ENCODE peak calls at places on chromosomes 2 and 18, in five cellular contexts. Y is B cell, S is mucosa of descending colon, L is pancreas, V is RWPE1. U is an unnamed sample.

GRCh38 chr2:196915512-196916189 is 10.9 kb downstream of the PGAP1 start:
- DNase-seq in L (no peak), Y (no peak), S (peak), V (no peak), U (no peak)

GRCh38 chr2:233115761-233116160 is 55.6 kb downstream of the INPP5D start:
- DNase-seq in S (no peak), Y (no peak), L (no peak), V (no peak), U (no peak)

GRCh38 chr2:76672798-76673197 is 849.4 kb downstream of the LRRTM4 start:
- DNase-seq in V (no peak), Y (no peak), L (no peak), S (peak), U (no peak)

GRCh38 chr2:85717308-85718005 is 23.3 kb downstream of the GNLY start:
- DNase-seq in V (no peak), L (no peak), Y (no peak), S (no peak), U (no peak)

GRCh38 chr2:201777043-201777442 is 3.7 kb downstream of the ALS2 start:
- DNase-seq in Y (no peak), L (no peak), S (no peak), V (no peak), U (no peak)

GRCh38 chr2:111534816-111535803 is 348.9 kb downstream of the ANAPC1 start:
- DNase-seq in S (peak), V (no peak), L (no peak), Y (peak), U (no peak)

GRCh38 chr18:60649816-60650215 is 277.2 kb upstream of the MC4R start:
- DNase-seq in Y (no peak), V (no peak), S (no peak), L (no peak), U (no peak)

GRCh38 chr2:11829947-11830707 is 83.7 kb downstream of the LPIN1 start:
- DNase-seq in L (peak), V (peak), Y (peak), S (peak), U (peak)

GRCh38 chr2:95300391-95300938 is 3.3 kb downstream of the KCNIP3 start:
- DNase-seq in S (peak), L (no peak), Y (no peak), V (no peak), U (no peak)

GRCh38 chr2:72132981-72133720 is 14.5 kb downstream of the CYP26B1 start:
- DNase-seq in L (no peak), Y (no peak), V (no peak), S (no peak), U (no peak)

GRCh38 chr2:152962446-152962845 is 244.0 kb downstream of the ARL6IP6 start:
- DNase-seq in Y (no peak), V (no peak), L (no peak), S (no peak), U (no peak)

GRCh38 chr2:219249203-219249980 is 3.7 kb upstream of the TUBA4B start:
- DNase-seq in S (peak), V (peak), Y (peak), L (peak), U (peak)

GRCh38 chr2:74893332-74893731 is 59.4 kb downstream of the HK2 start:
- DNase-seq in V (peak), S (no peak), Y (no peak), L (no peak), U (no peak)

GRCh38 chr2:190408538-190409271 is 550 bp downstream of the MFSD6 start:
- DNase-seq in V (peak), S (peak), Y (peak), L (peak), U (peak)

GRCh38 chr2:30367232-30368070 is 79.6 kb upstream of the LCLAT1 start:
- DNase-seq in Y (no peak), V (no peak), L (no peak), S (no peak), U (no peak)

GRCh38 chr2:160976797-160977196 is 183.4 kb upstream of the TANK start:
- DNase-seq in L (no peak), V (no peak), Y (no peak), S (no peak), U (no peak)

GRCh38 chr18:49399003-49399402 is 61.4 kb downstream of the DYM start:
- DNase-seq in L (no peak), S (no peak), V (no peak), Y (no peak), U (peak)

DNA sequence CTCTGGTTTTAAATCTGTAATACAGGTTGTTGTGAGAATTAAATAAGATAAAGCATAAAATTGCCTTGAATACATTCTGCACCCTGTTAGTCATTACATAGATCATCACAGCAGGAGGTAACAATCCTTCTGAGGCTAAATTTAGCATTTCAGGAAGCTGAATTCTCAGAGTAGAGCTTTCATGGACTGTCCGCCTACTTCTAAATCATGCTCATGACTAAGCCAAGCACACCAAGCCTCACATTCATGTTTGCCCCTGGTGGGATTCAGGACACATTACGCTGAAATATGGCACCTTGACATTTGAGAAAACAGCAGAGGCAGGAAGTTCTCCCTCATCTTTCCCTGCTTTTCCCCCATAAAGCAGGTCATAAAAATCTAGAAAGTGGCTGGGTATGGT is 16.6 kb upstream of the PIK3C3 start:
- DNase-seq in V (no peak), L (no peak), Y (no peak), S (no peak), U (no peak)
- TF ChIP-seq CTCF in V (no peak), L (no peak), Y (no peak), S (no peak), U (no peak)

GRCh38 chr2:50143822-50144575 is 887.9 kb downstream of the NRXN1 start:
- DNase-seq in Y (no peak), S (no peak), L (no peak), V (peak), U (peak)
- TF ChIP-seq CTCF in Y (no peak), S (no peak), L (peak), V (peak), U (peak)

DNA sequence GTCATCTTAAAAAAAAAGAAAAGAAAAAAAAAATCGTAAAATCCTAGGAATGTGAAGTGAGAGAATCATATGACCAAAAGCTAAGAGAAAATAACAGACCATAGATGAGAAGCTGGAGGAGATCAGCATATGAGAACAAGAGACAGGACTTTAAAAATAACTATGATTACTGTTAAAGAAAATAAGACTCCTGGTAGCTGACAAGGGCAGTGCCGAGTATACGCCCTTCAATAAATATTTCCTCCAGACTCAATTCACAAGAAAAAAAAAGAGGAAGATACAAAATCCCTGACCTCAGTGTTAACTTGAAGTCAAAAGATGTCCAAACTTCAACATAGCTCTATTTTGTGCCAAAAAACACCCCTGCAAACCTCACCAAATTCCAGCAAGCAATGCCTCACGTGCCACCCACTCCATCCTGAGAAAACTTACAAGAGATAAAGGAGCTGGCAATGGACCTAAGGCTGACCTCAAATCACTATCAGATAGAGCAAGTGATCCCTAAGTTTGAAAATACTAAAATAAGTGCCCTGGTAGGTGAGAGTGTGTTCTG is 817.2 kb downstream of the SOCS6 start:
- DNase-seq in L (no peak), S (no peak), V (no peak), Y (no peak), U (no peak)
- TF ChIP-seq CTCF in L (no peak), S (no peak), V (no peak), Y (no peak), U (no peak)

DNA sequence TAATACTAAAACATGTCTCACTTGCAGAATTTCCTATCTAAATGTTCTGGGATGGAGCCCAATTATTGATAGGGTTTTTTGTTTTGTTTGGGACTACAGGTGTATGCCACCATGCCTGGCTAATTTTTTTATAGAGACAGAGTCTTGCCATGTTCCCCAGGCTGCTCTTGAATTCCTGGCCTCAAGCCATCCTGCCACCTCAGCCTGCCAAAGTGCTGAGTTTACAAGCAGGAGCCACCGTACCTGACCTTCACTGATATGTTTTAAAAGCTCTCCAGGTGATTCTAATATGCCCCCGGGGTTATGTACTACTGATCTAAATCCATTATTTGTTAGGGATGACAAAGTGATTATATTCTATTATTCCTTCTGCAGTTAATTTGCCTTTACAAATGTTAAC is 2.2 kb downstream of the ELAC1 start:
- DNase-seq in Y (no peak), V (no peak), S (peak), L (peak), U (no peak)
- TF ChIP-seq CTCF in Y (no peak), V (no peak), S (no peak), L (no peak), U (no peak)

GRCh38 chr2:64562148-64562784 is 38.1 kb downstream of the AFTPH start:
- DNase-seq in Y (no peak), L (no peak), V (no peak), S (no peak), U (no peak)
- TF ChIP-seq CTCF in Y (peak), L (no peak), V (peak), S (no peak), U (no peak)

GRCh38 chr2:173753441-173753840 is 211.7 kb downstream of the SP3 start:
- DNase-seq in L (no peak), S (no peak), V (no peak), Y (no peak), U (no peak)

GRCh38 chr2:173750332-173750731 is 214.8 kb downstream of the SP3 start:
- DNase-seq in Y (no peak), L (no peak), S (no peak), V (no peak), U (no peak)

GRCh38 chr2:173751245-173751975 is 213.8 kb downstream of the SP3 start:
- DNase-seq in L (no peak), S (no peak), V (no peak), Y (no peak), U (no peak)

GRCh38 chr2:173750831-173751230 is 214.3 kb downstream of the SP3 start:
- DNase-seq in S (no peak), V (no peak), Y (no peak), L (no peak), U (no peak)

GRCh38 chr2:173752152-173752551 is 213.0 kb downstream of the SP3 start:
- DNase-seq in V (peak), L (no peak), Y (no peak), S (no peak), U (no peak)
- TF ChIP-seq CTCF in V (peak), L (no peak), Y (no peak), S (no peak), U (peak)

GRCh38 chr18:73549236-73549635 is 598.4 kb downstream of the FBXO15 start:
- DNase-seq in L (no peak), S (no peak), V (no peak), Y (no peak), U (no peak)
- TF ChIP-seq CTCF in L (no peak), S (no peak), V (no peak), Y (no peak), U (no peak)

GRCh38 chr2:239165206-239165831 is 235.5 kb downstream of the HDAC4 start:
- DNase-seq in Y (peak), S (no peak), V (no peak), L (no peak), U (no peak)
- TF ChIP-seq CTCF in Y (no peak), S (no peak), V (no peak), L (no peak), U (no peak)

DNA sequence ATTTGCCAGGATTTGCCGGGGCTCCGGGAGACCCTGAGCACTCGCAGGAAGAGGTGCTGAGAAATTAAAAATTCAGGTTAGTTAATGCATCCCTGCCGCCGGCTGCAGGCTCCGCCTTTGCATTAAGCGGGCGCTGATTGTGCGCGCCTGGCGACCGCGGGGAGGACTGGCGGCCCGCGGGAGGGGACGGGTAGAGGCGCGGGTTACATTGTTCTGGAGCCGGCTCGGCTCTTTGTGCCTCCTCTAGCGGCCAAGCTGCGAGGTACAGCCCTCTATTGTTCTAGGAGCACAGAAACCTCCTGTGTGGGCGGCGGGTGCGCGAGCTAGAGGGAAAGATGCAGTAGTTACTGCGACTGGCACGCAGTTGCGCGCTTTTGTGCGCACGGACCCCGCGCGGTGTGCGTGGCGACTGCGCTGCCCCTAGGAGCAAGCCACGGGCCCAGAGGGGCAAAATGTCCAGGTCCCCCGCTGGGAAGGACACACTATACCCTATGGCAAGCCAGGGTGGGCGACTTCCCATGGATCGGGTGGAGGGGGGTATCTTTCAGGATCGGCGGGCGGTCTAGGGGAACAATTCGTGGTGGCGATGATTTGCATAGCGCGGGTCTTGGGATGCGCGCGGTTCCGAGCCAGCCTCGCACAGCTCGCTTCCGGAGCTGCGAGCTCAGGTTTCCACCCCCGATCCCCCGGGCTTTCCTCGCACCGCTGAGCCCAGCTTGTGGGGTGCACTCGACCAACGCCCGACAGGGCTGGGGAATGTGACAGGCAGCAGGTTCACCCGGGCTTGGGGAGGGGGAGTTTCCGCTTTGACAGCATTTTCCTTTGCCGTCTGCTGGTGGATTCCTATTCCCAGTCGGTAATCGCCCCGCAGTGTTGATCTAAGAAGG is 2.9 kb downstream of the ONECUT2 start:
- DNase-seq in Y (no peak), V (peak), L (peak), S (peak), U (peak)
- TF ChIP-seq CTCF in Y (no peak), V (peak), L (peak), S (no peak), U (peak)

DNA sequence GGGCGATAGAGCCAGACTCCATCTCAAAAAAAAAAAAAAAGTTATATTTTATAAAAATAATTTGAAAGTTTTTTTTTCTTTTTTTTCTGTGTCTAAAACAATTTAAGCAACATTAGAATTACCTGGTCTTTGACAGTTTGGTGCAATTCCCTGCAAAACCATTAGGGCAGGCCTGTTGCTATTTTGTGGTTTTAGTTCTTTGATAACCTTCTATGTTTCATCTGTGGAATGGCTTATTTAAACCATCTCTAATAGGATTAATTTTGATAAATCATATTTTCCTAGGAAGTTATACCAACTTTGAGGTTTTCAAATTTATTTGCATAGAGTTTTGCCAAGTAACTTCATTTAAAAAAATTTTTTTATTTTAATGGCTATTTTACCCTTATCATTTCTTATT is 141.2 kb upstream of the TWIST2 start:
- DNase-seq in S (no peak), L (no peak), Y (no peak), V (peak), U (no peak)
- TF ChIP-seq CTCF in S (no peak), L (no peak), Y (no peak), V (peak), U (no peak)